ENCODE peak calls at places on chromosome 18, in seven cellular contexts. One of them, this sample, is unnamed. For H3K9me3, the result is how much of the 10 kb centered on the place peaks cover.

GRCh38 chr18:57555134-57555533 is 31.4 kb downstream of the FECH start:
- DNase-seq in transverse colon: no peak
- DNase-seq in stomach: no peak
- DNase-seq in endothelial cell of umbilical vein: no peak
- DNase-seq in HCT116: no peak
- DNase-seq in HepG2: no peak
- DNase-seq in K562: no peak
- DNase-seq in this sample: no peak

GRCh38 chr18:32175265-32175664 is 14.6 kb upstream of the MEP1B start:
- DNase-seq in HepG2: no peak
- DNase-seq in HCT116: no peak
- DNase-seq in endothelial cell of umbilical vein: no peak
- DNase-seq in stomach: no peak
- DNase-seq in K562: no peak
- DNase-seq in transverse colon: no peak
- DNase-seq in this sample: no peak

GRCh38 chr18:10523544-10523943 is 2.3 kb upstream of the NAPG start:
- DNase-seq in transverse colon: no peak
- DNase-seq in HCT116: no peak
- DNase-seq in endothelial cell of umbilical vein: no peak
- DNase-seq in K562: no peak
- DNase-seq in HepG2: no peak
- DNase-seq in stomach: no peak
- DNase-seq in this sample: no peak

GRCh38 chr18:52130621-52131020 is 209.4 kb upstream of the DCC start:
- DNase-seq in HCT116: no peak
- DNase-seq in K562: no peak
- DNase-seq in stomach: no peak
- DNase-seq in HepG2: no peak
- DNase-seq in endothelial cell of umbilical vein: no peak
- DNase-seq in transverse colon: no peak
- DNase-seq in this sample: no peak

GRCh38 chr18:48851563-48851962 is 99.2 kb downstream of the SMAD7 start:
- DNase-seq in HepG2: no peak
- DNase-seq in transverse colon: no peak
- DNase-seq in stomach: no peak
- DNase-seq in K562: no peak
- DNase-seq in HCT116: no peak
- DNase-seq in endothelial cell of umbilical vein: no peak
- DNase-seq in this sample: no peak

GRCh38 chr18:13455470-13455869 is 236.9 kb downstream of the LDLRAD4 start:
- DNase-seq in stomach: no peak
- DNase-seq in transverse colon: no peak
- DNase-seq in HepG2: no peak
- DNase-seq in K562: no peak
- DNase-seq in endothelial cell of umbilical vein: no peak
- DNase-seq in HCT116: no peak
- DNase-seq in this sample: no peak

GRCh38 chr18:26745288-26745975 is 120.1 kb downstream of the AQP4 start:
- DNase-seq in transverse colon: no peak
- DNase-seq in HCT116: no peak
- DNase-seq in HepG2: no peak
- DNase-seq in K562: no peak
- DNase-seq in endothelial cell of umbilical vein: no peak
- DNase-seq in stomach: peak
- DNase-seq in this sample: no peak

GRCh38 chr18:55998071-55998522 is 410.1 kb upstream of the TCF4 start:
- DNase-seq in K562: no peak
- DNase-seq in transverse colon: no peak
- DNase-seq in stomach: no peak
- DNase-seq in endothelial cell of umbilical vein: no peak
- DNase-seq in HepG2: no peak
- DNase-seq in HCT116: no peak
- DNase-seq in this sample: no peak

GRCh38 chr18:22191986-22192385 is 22.6 kb downstream of the GATA6 start:
- DNase-seq in transverse colon: no peak
- DNase-seq in HepG2: no peak
- DNase-seq in HCT116: no peak
- DNase-seq in stomach: no peak
- DNase-seq in K562: no peak
- DNase-seq in endothelial cell of umbilical vein: peak
- DNase-seq in this sample: no peak

GRCh38 chr18:53701697-53702096 is 522.8 kb downstream of the MBD2 start:
- DNase-seq in endothelial cell of umbilical vein: no peak
- DNase-seq in K562: no peak
- DNase-seq in HepG2: no peak
- DNase-seq in transverse colon: no peak
- DNase-seq in HCT116: no peak
- DNase-seq in stomach: no peak
- DNase-seq in this sample: no peak

GRCh38 chr18:55264108-55264507 is 304.8 kb upstream of the CCDC68 start:
- DNase-seq in HepG2: no peak
- DNase-seq in stomach: no peak
- DNase-seq in K562: no peak
- DNase-seq in transverse colon: no peak
- DNase-seq in endothelial cell of umbilical vein: peak
- DNase-seq in HCT116: no peak
- DNase-seq in this sample: no peak

DNA sequence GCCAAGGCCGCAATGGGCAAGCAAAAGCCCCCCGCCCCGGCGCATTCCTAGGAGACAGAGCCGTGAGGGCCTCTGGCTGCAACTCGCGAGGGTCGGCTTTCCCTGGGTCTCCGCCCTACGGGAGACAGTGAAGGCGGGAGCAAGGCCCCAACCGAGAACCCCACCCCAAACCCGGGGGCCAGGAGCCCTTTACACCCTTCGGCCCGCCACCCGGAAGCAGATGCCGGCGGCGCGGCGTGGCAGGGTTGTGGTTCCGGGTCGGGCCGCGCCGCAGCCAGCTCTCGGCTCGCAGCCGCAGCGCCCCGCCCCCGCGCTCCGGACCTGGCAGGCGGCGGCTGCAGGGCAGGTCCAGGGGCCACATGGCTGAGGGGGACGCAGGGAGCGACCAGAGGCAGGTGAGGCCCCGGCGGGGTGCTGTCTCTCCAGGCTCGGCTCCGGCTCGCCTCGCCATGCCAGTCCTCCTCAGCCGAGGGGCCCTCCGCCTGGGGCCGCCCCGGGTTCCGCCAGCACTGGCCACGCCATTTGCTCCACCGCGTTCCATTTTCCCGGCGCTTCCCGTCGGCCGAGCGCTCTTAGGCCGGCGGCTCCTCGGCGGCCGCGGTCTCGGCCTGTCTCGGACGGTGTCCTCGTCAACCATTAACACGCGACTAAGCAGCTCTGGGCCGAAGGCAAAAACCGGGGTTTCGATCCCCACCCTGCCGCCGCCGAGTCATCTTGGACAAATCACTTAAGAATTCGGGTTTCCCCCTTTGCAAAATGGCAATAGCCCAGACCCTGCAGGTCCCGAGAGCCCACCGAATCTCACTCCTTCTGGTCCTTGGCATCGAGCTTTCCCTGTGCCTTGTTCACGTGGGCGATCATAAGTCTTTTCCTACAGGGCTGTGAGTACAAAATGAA is at the start of gene IMPACT:
- DNase-seq in K562: peak
- DNase-seq in stomach: peak
- DNase-seq in HCT116: peak
- DNase-seq in HepG2: peak
- DNase-seq in endothelial cell of umbilical vein: peak
- DNase-seq in transverse colon: peak
- DNase-seq in this sample: peak
- TF ChIP-seq POLR2A in K562: peak
- TF ChIP-seq POLR2A in stomach: no peak
- TF ChIP-seq POLR2A in HCT116: peak
- TF ChIP-seq POLR2A in HepG2: peak
- TF ChIP-seq POLR2A in endothelial cell of umbilical vein: peak
- TF ChIP-seq POLR2A in transverse colon: no peak
- TF ChIP-seq POLR2A in this sample: peak

GRCh38 chr18:80022613-80023012 is 11.6 kb upstream of the RBFA start:
- DNase-seq in K562: peak
- DNase-seq in endothelial cell of umbilical vein: peak
- DNase-seq in stomach: no peak
- DNase-seq in transverse colon: no peak
- DNase-seq in HepG2: no peak
- DNase-seq in HCT116: peak
- DNase-seq in this sample: no peak

GRCh38 chr18:80026363-80026762 is 7.9 kb upstream of the RBFA start:
- DNase-seq in endothelial cell of umbilical vein: no peak
- DNase-seq in HepG2: no peak
- DNase-seq in K562: no peak
- DNase-seq in transverse colon: no peak
- DNase-seq in HCT116: no peak
- DNase-seq in stomach: no peak
- DNase-seq in this sample: no peak

DNA sequence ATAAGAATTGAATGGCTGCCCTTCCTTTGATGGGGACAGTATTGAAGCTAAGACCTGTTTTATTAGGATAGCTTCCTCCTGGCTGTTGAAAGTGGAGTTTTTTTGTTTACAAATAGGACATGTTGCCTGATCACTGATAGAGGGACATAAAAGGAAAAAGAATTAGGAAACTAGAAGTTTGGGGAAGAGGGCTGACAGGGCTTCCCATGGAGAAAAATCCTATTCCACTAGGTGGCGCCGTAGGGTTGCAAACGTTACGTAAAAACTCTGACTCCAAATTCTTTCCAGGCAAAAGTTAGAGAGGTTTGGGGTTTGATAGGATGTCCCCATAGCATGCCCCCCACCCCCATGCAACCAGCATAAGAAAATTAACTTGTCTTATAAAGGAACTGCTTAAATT is 11.1 kb upstream of the RBFA start:
- DNase-seq in HepG2: no peak
- DNase-seq in transverse colon: no peak
- DNase-seq in K562: peak
- DNase-seq in endothelial cell of umbilical vein: no peak
- DNase-seq in HCT116: peak
- DNase-seq in stomach: no peak
- DNase-seq in this sample: no peak
- H3K9me3 ChIP-seq in HepG2: half or more
- H3K9me3 ChIP-seq in transverse colon: half or more
- H3K9me3 ChIP-seq in K562: under half
- H3K9me3 ChIP-seq in endothelial cell of umbilical vein: under half
- H3K9me3 ChIP-seq in HCT116: under half
- H3K9me3 ChIP-seq in stomach: half or more
- H3K9me3 ChIP-seq in this sample: half or more

GRCh38 chr18:59518705-59519104 is 159.6 kb upstream of the LMAN1 start:
- DNase-seq in stomach: no peak
- DNase-seq in endothelial cell of umbilical vein: no peak
- DNase-seq in K562: no peak
- DNase-seq in transverse colon: no peak
- DNase-seq in HepG2: no peak
- DNase-seq in HCT116: no peak
- DNase-seq in this sample: no peak

GRCh38 chr18:59515147-59515546 is 156.1 kb upstream of the LMAN1 start:
- DNase-seq in endothelial cell of umbilical vein: no peak
- DNase-seq in transverse colon: no peak
- DNase-seq in K562: no peak
- DNase-seq in HepG2: no peak
- DNase-seq in stomach: no peak
- DNase-seq in HCT116: no peak
- DNase-seq in this sample: no peak

GRCh38 chr18:59514193-59514592 is 155.1 kb upstream of the LMAN1 start:
- DNase-seq in K562: no peak
- DNase-seq in endothelial cell of umbilical vein: peak
- DNase-seq in transverse colon: peak
- DNase-seq in HepG2: peak
- DNase-seq in stomach: no peak
- DNase-seq in HCT116: no peak
- DNase-seq in this sample: no peak

GRCh38 chr18:59517446-59518171 is 158.5 kb upstream of the LMAN1 start:
- DNase-seq in stomach: no peak
- DNase-seq in transverse colon: no peak
- DNase-seq in HepG2: peak
- DNase-seq in K562: no peak
- DNase-seq in HCT116: no peak
- DNase-seq in endothelial cell of umbilical vein: peak
- DNase-seq in this sample: no peak

DNA sequence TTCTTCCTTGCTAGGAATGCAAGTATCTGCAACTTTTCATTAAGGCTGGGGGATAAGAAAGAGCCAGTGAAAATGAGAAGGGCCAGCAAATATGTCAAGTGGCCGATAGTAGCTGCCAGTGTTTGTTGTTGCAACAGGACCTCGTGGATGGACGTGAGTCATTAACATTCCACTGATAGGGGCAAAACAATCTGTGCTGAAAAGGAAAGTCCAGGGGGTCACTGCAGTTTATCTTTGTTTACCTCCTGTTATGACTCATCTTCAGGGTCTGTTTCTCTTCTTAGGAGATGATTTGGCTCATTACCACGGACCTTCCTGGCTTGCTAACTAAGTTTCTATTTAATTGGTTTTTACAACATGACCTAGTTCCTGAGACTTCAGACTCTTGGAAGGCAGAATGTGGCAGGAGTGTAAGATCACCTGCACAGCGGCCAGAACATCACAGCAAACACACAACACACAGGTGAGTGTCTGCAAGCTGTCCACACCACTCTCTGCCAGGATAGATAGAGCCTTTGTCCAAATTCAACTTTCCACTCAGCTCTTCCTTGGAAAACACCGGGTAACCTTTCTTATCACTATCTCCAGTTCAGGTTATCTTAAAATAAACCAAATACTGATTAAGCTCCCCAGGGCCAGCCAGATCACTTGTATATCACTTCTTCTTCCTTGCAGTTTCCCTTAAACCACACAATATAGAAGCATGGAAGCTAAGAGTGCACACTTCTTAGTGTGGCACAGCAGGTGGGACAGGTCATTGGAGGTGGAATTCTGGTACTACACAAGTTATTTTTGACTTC is 157.5 kb upstream of the LMAN1 start:
- DNase-seq in HCT116: no peak
- DNase-seq in endothelial cell of umbilical vein: peak
- DNase-seq in stomach: no peak
- DNase-seq in transverse colon: peak
- DNase-seq in HepG2: peak
- DNase-seq in K562: peak
- DNase-seq in this sample: no peak
- TF ChIP-seq POLR2AphosphoS5 in HCT116: no peak
- TF ChIP-seq POLR2AphosphoS5 in endothelial cell of umbilical vein: peak
- TF ChIP-seq POLR2AphosphoS5 in stomach: no peak
- TF ChIP-seq POLR2AphosphoS5 in transverse colon: peak
- TF ChIP-seq POLR2AphosphoS5 in HepG2: no peak
- TF ChIP-seq POLR2AphosphoS5 in K562: peak
- TF ChIP-seq POLR2AphosphoS5 in this sample: peak

DNA sequence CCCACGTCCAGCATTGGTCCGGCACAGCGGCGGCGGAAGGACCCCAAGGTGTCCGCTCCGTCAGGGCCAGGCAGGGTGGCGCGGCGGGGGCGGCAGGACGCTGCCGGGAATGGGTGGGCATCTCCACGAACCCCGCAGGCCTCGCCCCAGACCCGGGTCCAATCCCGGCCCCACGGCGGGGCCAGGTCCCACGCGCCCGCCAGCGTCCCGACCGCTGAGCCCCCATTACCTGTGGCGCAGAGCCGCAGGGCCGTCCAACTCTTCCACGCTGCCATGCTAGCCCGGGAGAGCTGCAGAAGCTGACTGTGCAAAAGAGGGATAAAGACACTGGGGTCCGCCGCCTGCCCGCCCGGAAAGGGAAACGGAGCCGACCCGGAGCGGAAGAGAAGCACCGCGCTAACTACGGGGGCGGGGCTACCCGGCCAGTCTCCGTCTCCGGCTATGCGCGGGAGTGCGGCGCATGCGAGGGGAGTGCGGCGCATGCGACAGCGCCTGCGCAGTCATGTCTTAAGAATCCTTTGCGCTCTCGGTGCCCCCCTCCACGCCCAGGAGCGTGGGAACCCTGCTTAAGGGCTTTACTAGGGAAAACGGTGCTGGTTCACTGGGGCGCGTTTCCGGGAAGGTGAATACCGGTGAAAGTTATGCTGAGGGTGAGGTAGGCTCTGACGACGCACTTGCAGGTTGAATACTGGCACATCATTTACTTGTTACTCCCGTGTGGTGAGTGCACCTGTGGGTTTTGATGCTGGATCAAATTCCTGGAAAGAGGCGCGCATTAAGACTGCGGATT is at the start of gene TMX3:
- DNase-seq in K562: peak
- DNase-seq in HCT116: peak
- DNase-seq in transverse colon: peak
- DNase-seq in endothelial cell of umbilical vein: peak
- DNase-seq in stomach: peak
- DNase-seq in HepG2: peak
- DNase-seq in this sample: peak
- TF ChIP-seq POLR2A in K562: peak
- TF ChIP-seq POLR2A in HCT116: peak
- TF ChIP-seq POLR2A in transverse colon: peak
- TF ChIP-seq POLR2A in endothelial cell of umbilical vein: peak
- TF ChIP-seq POLR2A in stomach: no peak
- TF ChIP-seq POLR2A in HepG2: peak
- TF ChIP-seq POLR2A in this sample: no peak

This sample was measured in spleen.